ENCODE peak calls at places on chromosomes 3 and 15, in seven cellular contexts. T is tibial nerve, A is ascending aorta, I is GM23248, M is Karpas-422, S is fibroblast of lung, F is mesendoderm. L is an unnamed sample.
A peak's percentile ranks its signal among the peaks of the same experiment; 100 is the strongest.

GRCh38 chr15:98954411-98954810 is 53.2 kb downstream of the PGPEP1L start:
- DNase-seq in F (no peak), A (peak; percentile 84), T (peak; percentile 64), S (peak; percentile 90), I (peak; percentile 89), M (no peak), L (peak; percentile 32)

GRCh38 chr15:74531144-74531811 is 9.7 kb upstream of the ARID3B start:
- DNase-seq in F (peak; percentile 94), S (peak; percentile 98), T (no peak), M (no peak), A (no peak), I (peak; percentile 78), L (no peak)

GRCh38 chr15:65416845-65417416 is 5.8 kb downstream of the IGDCC4 start:
- DNase-seq in S (peak; percentile 52), F (peak; percentile 96), I (no peak), T (no peak), A (no peak), M (no peak), L (no peak)

GRCh38 chr3:163491714-163492113 is 1586.6 kb downstream of the SI start:
- DNase-seq in T (no peak), S (no peak), M (no peak), A (no peak), I (no peak), F (no peak), L (no peak)

GRCh38 chr3:111200027-111200426 is 128.4 kb downstream of the NECTIN3 start:
- DNase-seq in A (no peak), S (peak; percentile 3), I (no peak), T (no peak), M (no peak), F (peak; percentile 8), L (no peak)

GRCh38 chr15:39300451-39301153 is 280.3 kb upstream of the THBS1 start:
- DNase-seq in F (peak; percentile 81), T (no peak), A (no peak), M (no peak), S (peak; percentile 87), I (peak; percentile 83), L (no peak)

GRCh38 chr15:90872481-90873184 is 4.2 kb downstream of the FURIN start:
- DNase-seq in A (no peak), T (no peak), S (peak; percentile 86), I (peak; percentile 91), F (peak; percentile 35), M (peak; percentile 65), L (no peak)

GRCh38 chr3:183515968-183516851 is 39.3 kb downstream of the KLHL6 start:
- DNase-seq in I (no peak), T (no peak), F (no peak), A (no peak), S (no peak), M (peak; percentile 66), L (no peak)

GRCh38 chr3:5019411-5020261 is 40.4 kb downstream of the BHLHE40 start:
- DNase-seq in I (peak; percentile 68), S (no peak), A (no peak), M (no peak), T (no peak), F (no peak), L (no peak)

GRCh38 chr3:191492601-191493000 is 31.6 kb downstream of the PYDC2 start:
- DNase-seq in T (no peak), F (no peak), M (no peak), I (peak; percentile 15), A (no peak), S (peak; percentile 65), L (no peak)

GRCh38 chr3:188197388-188197847 is 43.5 kb downstream of the LPP start:
- DNase-seq in M (no peak), S (peak; percentile 60), T (no peak), I (peak; percentile 29), A (no peak), F (peak; percentile 95), L (peak; percentile 46)

GRCh38 chr3:146269271-146269670 is 18.4 kb upstream of the PLSCR4 start:
- DNase-seq in M (no peak), F (no peak), A (no peak), I (no peak), T (no peak), S (no peak), L (no peak)

GRCh38 chr3:89971329-89971728 is 863.9 kb downstream of the EPHA3 start:
- DNase-seq in S (no peak), M (no peak), T (no peak), F (no peak), A (no peak), I (no peak), L (no peak)

GRCh38 chr3:195221876-195222617 is 48.9 kb downstream of the XXYLT1 start:
- DNase-seq in T (no peak), F (no peak), A (no peak), S (no peak), I (no peak), M (no peak), L (no peak)

GRCh38 chr3:194951931-194952572 is 266.4 kb downstream of the FAM43A start:
- DNase-seq in T (no peak), F (no peak), S (no peak), M (no peak), I (no peak), A (no peak), L (no peak)

GRCh38 chr3:31579828-31580227 is 47.1 kb downstream of the STT3B start:
- DNase-seq in A (no peak), T (no peak), F (no peak), I (no peak), S (no peak), M (no peak), L (no peak)

GRCh38 chr3:99315896-99316295 is 322.5 kb upstream of the COL8A1 start:
- DNase-seq in F (no peak), I (peak; percentile 68), S (peak; percentile 37), T (no peak), A (no peak), M (no peak), L (no peak)

GRCh38 chr3:31968927-31969418 is 12.1 kb downstream of the OSBPL10 start:
- DNase-seq in F (peak; percentile 75), I (peak; percentile 90), S (peak; percentile 100), A (no peak), M (peak; percentile 49), T (peak; percentile 47), L (no peak)

GRCh38 chr3:54850484-54851003 is 77.3 kb downstream of the LRTM1 start:
- DNase-seq in A (no peak), M (no peak), F (no peak), S (no peak), I (no peak), T (no peak), L (no peak)

DNA sequence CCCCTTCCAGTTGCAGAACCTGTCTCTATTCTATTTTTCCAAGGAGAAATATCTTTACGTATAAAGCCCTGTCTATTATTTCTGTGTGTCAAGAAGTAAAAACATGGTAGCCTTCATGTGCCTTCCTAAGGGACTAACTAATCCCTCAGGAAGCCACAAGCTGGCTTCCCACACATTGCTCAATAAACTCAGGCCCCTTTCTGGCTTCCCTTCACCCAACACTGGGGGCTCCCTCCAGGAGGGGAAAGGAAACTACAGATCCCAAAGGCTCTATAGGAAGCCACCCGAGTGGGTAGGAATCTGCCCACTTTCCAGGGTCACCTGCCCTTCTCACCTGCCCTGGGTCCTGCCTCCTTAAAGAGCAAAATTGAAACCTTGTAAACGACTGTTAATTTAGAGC is 4.6 kb downstream of the TLE3 start:
- DNase-seq in M (no peak), F (peak; percentile 60), A (no peak), T (no peak), S (no peak), I (no peak), L (no peak)
- H3K4me3 ChIP-seq in M (no peak overlapping the region), F (no peak overlapping the region), A (no peak overlapping the region), T (no peak overlapping the region), S (peak overlapping the region; percentile 83), I (peak overlapping the region; percentile 84), L (no peak overlapping the region)

DNA sequence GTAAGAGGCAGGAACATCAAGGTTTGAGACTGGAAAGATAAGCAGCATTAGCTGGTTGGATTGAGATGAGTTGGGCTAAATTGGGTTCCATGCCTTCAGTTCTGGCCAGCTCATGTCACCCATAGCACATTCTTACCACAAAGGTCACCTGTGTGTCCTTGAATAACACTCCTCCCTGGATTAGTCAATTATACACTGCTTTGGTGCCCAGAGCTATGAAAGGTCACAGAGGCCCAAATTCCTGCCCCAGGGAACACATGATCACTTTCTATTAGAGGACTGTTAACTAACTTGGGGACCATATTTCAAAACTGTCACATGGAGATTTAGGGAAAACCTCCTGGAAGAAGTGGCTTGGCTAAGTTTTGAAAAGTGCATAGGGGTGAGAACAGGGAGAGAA is 40.1 kb upstream of the XCR1 start:
- DNase-seq in S (no peak), I (no peak), F (no peak), A (no peak), T (no peak), M (no peak), L (no peak)
- H3K4me1 ChIP-seq in S (no peaks in the 10 kb centered on the region), I (no peaks in the 10 kb centered on the region), F (no peaks in the 10 kb centered on the region), A (peaks cover 3% of the 10 kb centered on the region), T (no peaks in the 10 kb centered on the region), M (no peaks in the 10 kb centered on the region), L (no peaks in the 10 kb centered on the region)

GRCh38 chr3:172343117-172343516 is 105.1 kb downstream of the GHSR start:
- DNase-seq in S (no peak), I (no peak), T (no peak), F (no peak), A (no peak), M (no peak), L (no peak)

GRCh38 chr3:172342097-172342659 is 106.1 kb downstream of the GHSR start:
- DNase-seq in I (no peak), A (no peak), M (no peak), S (no peak), T (no peak), F (no peak), L (no peak)

GRCh38 chr3:172343979-172344378 is 104.3 kb downstream of the GHSR start:
- DNase-seq in A (no peak), T (no peak), F (no peak), S (no peak), M (no peak), I (no peak), L (no peak)

GRCh38 chr3:172339892-172340291 is 108.4 kb downstream of the GHSR start:
- DNase-seq in I (no peak), S (no peak), T (no peak), M (no peak), A (no peak), F (no peak), L (no peak)

GRCh38 chr3:172341482-172342059 is 106.7 kb downstream of the GHSR start:
- DNase-seq in I (peak; percentile 71), M (peak; percentile 85), S (peak; percentile 57), F (peak; percentile 69), A (no peak), T (peak; percentile 52), L (no peak)
- H3K36me3 ChIP-seq in I (peaks cover 80% of the 10 kb centered on the region), M (no peaks in the 10 kb centered on the region), S (peaks cover 17% of the 10 kb centered on the region), F (peaks cover 7% of the 10 kb centered on the region), A (peaks cover 45% of the 10 kb centered on the region), T (peaks cover 95% of the 10 kb centered on the region), L (peaks cover 11% of the 10 kb centered on the region)

GRCh38 chr3:16151109-16151508 is 23.4 kb upstream of the GALNT15 start:
- DNase-seq in M (peak; percentile 59), I (peak; percentile 90), A (peak; percentile 17), F (no peak), S (peak; percentile 93), T (peak; percentile 85), L (no peak)
- H3K4me3 ChIP-seq in M (no peak overlapping the region), I (no peak overlapping the region), A (no peak overlapping the region), F (no peak overlapping the region), S (no peak overlapping the region), T (no peak overlapping the region), L (no peak overlapping the region)

DNA sequence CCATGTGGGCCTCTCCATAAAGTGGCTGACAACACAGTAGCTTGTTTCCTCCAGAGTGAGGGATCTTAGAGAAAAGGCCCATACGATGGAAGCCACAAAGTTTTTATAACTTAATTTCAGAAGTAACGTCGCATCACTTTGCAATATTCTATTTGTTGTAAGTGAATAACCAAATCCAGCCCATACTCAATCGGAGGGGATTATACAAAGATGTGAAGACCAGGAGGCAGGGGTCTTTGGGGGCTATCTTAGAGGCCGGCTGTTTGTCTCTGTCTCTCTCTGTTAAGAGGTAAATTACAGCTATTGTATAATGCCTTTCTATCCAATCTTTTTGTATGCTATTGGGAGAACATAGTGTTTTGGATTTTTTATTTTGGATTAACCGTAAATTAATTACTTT is 9.1 kb downstream of the ARIH1 start:
- DNase-seq in A (no peak), I (no peak), T (no peak), S (no peak), F (no peak), M (no peak), L (no peak)
- H3K4me1 ChIP-seq in A (peaks cover 4% of the 10 kb centered on the region), I (peaks cover 25% of the 10 kb centered on the region), T (no peaks in the 10 kb centered on the region), S (peaks cover 3% of the 10 kb centered on the region), F (no peaks in the 10 kb centered on the region), M (peaks cover 20% of the 10 kb centered on the region), L (no peaks in the 10 kb centered on the region)